ENCODE peak calls at places on chromosomes 3 and 15, in nine cellular contexts. G is T-helper 2 cell, C is upper lobe of right lung, M is ACHN, W is nephron progenitor cell, N is T follicular helper cell, T is body of pancreas, V is activated B cell treated with CpG ODN at 0.5 μM for 24 hours, B is KBM-7. E is an unnamed sample.

GRCh38 chr3:39038165-39038564 is 13.6 kb downstream of the SCN11A start:
- DNase-seq in G (peak; percentile 24), C (no peak), M (no peak), W (no peak), N (no peak), T (no peak), V (no peak), B (no peak), E (no peak)

GRCh38 chr15:63465104-63465503 is 39.3 kb upstream of the USP3 start:
- DNase-seq in G (no peak), C (no peak), M (peak; percentile 39), W (no peak), N (no peak), T (no peak), V (no peak), B (no peak), E (no peak)

GRCh38 chr3:72782521-72782920 is 65.7 kb downstream of the SHQ1 start:
- DNase-seq in G (no peak), C (no peak), M (no peak), W (no peak), N (no peak), T (no peak), V (no peak), B (no peak), E (no peak)

GRCh38 chr3:97827741-97828471 is 6.1 kb downstream of the CRYBG3 start:
- DNase-seq in G (no peak), C (no peak), M (no peak), W (no peak), N (no peak), T (no peak), V (no peak), B (no peak), E (no peak)

GRCh38 chr3:66582721-66583141 is 81.9 kb upstream of the LRIG1 start:
- DNase-seq in G (peak; percentile 84), C (no peak), M (no peak), W (no peak), N (peak; percentile 22), T (no peak), V (peak; percentile 22), B (peak; percentile 18), E (peak; percentile 42)

GRCh38 chr3:155983834-155984474 is 113.5 kb downstream of the GMPS start:
- DNase-seq in G (no peak), C (no peak), M (no peak), W (no peak), N (no peak), T (peak; percentile 16), V (no peak), B (peak; percentile 38), E (no peak)

GRCh38 chr15:59678171-59678570 is 10.9 kb downstream of the BNIP2 start:
- DNase-seq in G (peak; percentile 26), C (no peak), M (no peak), W (no peak), N (no peak), T (no peak), V (no peak), B (no peak), E (no peak)

GRCh38 chr15:65778269-65778668 is 13.8 kb downstream of the DENND4A start:
- DNase-seq in G (peak; percentile 70), C (no peak), M (no peak), W (no peak), N (no peak), T (no peak), V (no peak), B (no peak), E (no peak)